ENCODE peak calls at places on chromosome 12, in nine cellular contexts. One of them, this sample, is unnamed.

GRCh38 chr12:120162763-120163162 is 31.8 kb downstream of the GCN1 start:
- DNase-seq in neural crest cell: no peak
- DNase-seq in IMR-90: no peak
- DNase-seq in foreskin fibroblast: no peak
- DNase-seq in psoas muscle: no peak
- DNase-seq in dorsolateral prefrontal cortex: no peak
- DNase-seq in cardiac fibroblast: no peak
- DNase-seq in HCT116: no peak
- DNase-seq in A673: no peak
- DNase-seq in this sample: no peak

GRCh38 chr12:27814851-27815591 is 35.0 kb upstream of the MANSC4 start:
- DNase-seq in A673: no peak
- DNase-seq in HCT116: no peak
- DNase-seq in psoas muscle: no peak
- DNase-seq in foreskin fibroblast: no peak
- DNase-seq in IMR-90: peak
- DNase-seq in neural crest cell: no peak
- DNase-seq in cardiac fibroblast: no peak
- DNase-seq in dorsolateral prefrontal cortex: no peak
- DNase-seq in this sample: no peak

GRCh38 chr12:103758310-103759089 is 82.5 kb downstream of the NT5DC3 start:
- DNase-seq in foreskin fibroblast: no peak
- DNase-seq in IMR-90: no peak
- DNase-seq in neural crest cell: no peak
- DNase-seq in cardiac fibroblast: no peak
- DNase-seq in A673: no peak
- DNase-seq in dorsolateral prefrontal cortex: no peak
- DNase-seq in psoas muscle: no peak
- DNase-seq in HCT116: no peak
- DNase-seq in this sample: no peak

GRCh38 chr12:59850268-59850667 is 254.4 kb downstream of the SLC16A7 start:
- DNase-seq in IMR-90: no peak
- DNase-seq in foreskin fibroblast: no peak
- DNase-seq in psoas muscle: no peak
- DNase-seq in HCT116: no peak
- DNase-seq in cardiac fibroblast: no peak
- DNase-seq in neural crest cell: no peak
- DNase-seq in dorsolateral prefrontal cortex: no peak
- DNase-seq in A673: no peak
- DNase-seq in this sample: no peak

GRCh38 chr12:89185181-89185580 is 167.1 kb downstream of the DUSP6 start:
- DNase-seq in cardiac fibroblast: no peak
- DNase-seq in HCT116: no peak
- DNase-seq in IMR-90: no peak
- DNase-seq in foreskin fibroblast: no peak
- DNase-seq in psoas muscle: no peak
- DNase-seq in neural crest cell: no peak
- DNase-seq in dorsolateral prefrontal cortex: no peak
- DNase-seq in A673: no peak
- DNase-seq in this sample: no peak

GRCh38 chr12:22653075-22653474 is 28.1 kb downstream of the ETNK1 start:
- DNase-seq in neural crest cell: no peak
- DNase-seq in cardiac fibroblast: peak
- DNase-seq in psoas muscle: no peak
- DNase-seq in A673: no peak
- DNase-seq in foreskin fibroblast: peak
- DNase-seq in HCT116: no peak
- DNase-seq in dorsolateral prefrontal cortex: no peak
- DNase-seq in IMR-90: peak
- DNase-seq in this sample: no peak

GRCh38 chr12:30914986-30915591 is 11.5 kb upstream of the TSPAN11 start:
- DNase-seq in HCT116: no peak
- DNase-seq in neural crest cell: no peak
- DNase-seq in A673: no peak
- DNase-seq in foreskin fibroblast: no peak
- DNase-seq in psoas muscle: no peak
- DNase-seq in IMR-90: no peak
- DNase-seq in dorsolateral prefrontal cortex: no peak
- DNase-seq in cardiac fibroblast: no peak
- DNase-seq in this sample: no peak

GRCh38 chr12:102917026-102917787 is at the start of gene PAH:
- DNase-seq in A673: peak
- DNase-seq in cardiac fibroblast: no peak
- DNase-seq in dorsolateral prefrontal cortex: no peak
- DNase-seq in psoas muscle: no peak
- DNase-seq in IMR-90: no peak
- DNase-seq in neural crest cell: no peak
- DNase-seq in foreskin fibroblast: no peak
- DNase-seq in HCT116: no peak
- DNase-seq in this sample: no peak

GRCh38 chr12:1122803-1123202 is 131.8 kb downstream of the ERC1 start:
- DNase-seq in IMR-90: no peak
- DNase-seq in foreskin fibroblast: no peak
- DNase-seq in dorsolateral prefrontal cortex: no peak
- DNase-seq in HCT116: no peak
- DNase-seq in A673: peak
- DNase-seq in psoas muscle: no peak
- DNase-seq in neural crest cell: no peak
- DNase-seq in cardiac fibroblast: peak
- DNase-seq in this sample: no peak

GRCh38 chr12:45789025-45789424 is 59.5 kb downstream of the ARID2 start:
- DNase-seq in A673: peak
- DNase-seq in HCT116: no peak
- DNase-seq in neural crest cell: no peak
- DNase-seq in foreskin fibroblast: peak
- DNase-seq in IMR-90: peak
- DNase-seq in psoas muscle: no peak
- DNase-seq in dorsolateral prefrontal cortex: no peak
- DNase-seq in cardiac fibroblast: peak
- DNase-seq in this sample: no peak

GRCh38 chr12:95787274-95787814 is 3.2 kb downstream of the NTN4 start:
- DNase-seq in psoas muscle: no peak
- DNase-seq in foreskin fibroblast: no peak
- DNase-seq in IMR-90: peak
- DNase-seq in cardiac fibroblast: no peak
- DNase-seq in HCT116: no peak
- DNase-seq in neural crest cell: no peak
- DNase-seq in dorsolateral prefrontal cortex: no peak
- DNase-seq in A673: no peak
- DNase-seq in this sample: no peak

GRCh38 chr12:123384318-123384993 is 524 bp downstream of the KMT5A start:
- DNase-seq in dorsolateral prefrontal cortex: no peak
- DNase-seq in A673: peak
- DNase-seq in cardiac fibroblast: no peak
- DNase-seq in neural crest cell: no peak
- DNase-seq in IMR-90: no peak
- DNase-seq in HCT116: no peak
- DNase-seq in psoas muscle: peak
- DNase-seq in foreskin fibroblast: no peak
- DNase-seq in this sample: peak

DNA sequence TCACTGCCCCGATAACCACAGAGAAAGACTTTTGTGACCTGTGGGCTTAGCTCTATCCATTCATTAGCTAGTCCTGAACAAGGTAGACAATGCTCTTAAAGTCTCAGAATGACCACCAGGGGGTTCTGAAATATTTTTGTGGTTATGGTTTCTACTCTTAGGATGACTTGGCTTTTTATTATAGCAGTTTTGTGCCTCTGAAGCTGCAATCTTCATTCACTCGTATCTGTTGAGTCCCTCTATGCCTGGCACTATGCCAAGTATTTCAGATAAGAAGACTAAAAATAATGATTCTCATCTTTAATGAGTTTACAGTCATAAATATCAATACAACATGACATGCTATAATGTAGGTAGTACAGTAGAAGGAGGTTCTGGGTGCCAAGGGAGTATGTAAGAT is 130.8 kb upstream of the TRHDE start:
- DNase-seq in psoas muscle: no peak
- DNase-seq in cardiac fibroblast: no peak
- DNase-seq in foreskin fibroblast: no peak
- DNase-seq in IMR-90: peak
- DNase-seq in A673: peak
- DNase-seq in neural crest cell: no peak
- DNase-seq in dorsolateral prefrontal cortex: no peak
- DNase-seq in HCT116: peak
- DNase-seq in this sample: no peak
- TF ChIP-seq CTCF in psoas muscle: no peak
- TF ChIP-seq CTCF in cardiac fibroblast: no peak
- TF ChIP-seq CTCF in foreskin fibroblast: peak
- TF ChIP-seq CTCF in IMR-90: peak
- TF ChIP-seq CTCF in A673: peak
- TF ChIP-seq CTCF in neural crest cell: peak
- TF ChIP-seq CTCF in dorsolateral prefrontal cortex: no peak
- TF ChIP-seq CTCF in HCT116: no peak
- TF ChIP-seq CTCF in this sample: peak

DNA sequence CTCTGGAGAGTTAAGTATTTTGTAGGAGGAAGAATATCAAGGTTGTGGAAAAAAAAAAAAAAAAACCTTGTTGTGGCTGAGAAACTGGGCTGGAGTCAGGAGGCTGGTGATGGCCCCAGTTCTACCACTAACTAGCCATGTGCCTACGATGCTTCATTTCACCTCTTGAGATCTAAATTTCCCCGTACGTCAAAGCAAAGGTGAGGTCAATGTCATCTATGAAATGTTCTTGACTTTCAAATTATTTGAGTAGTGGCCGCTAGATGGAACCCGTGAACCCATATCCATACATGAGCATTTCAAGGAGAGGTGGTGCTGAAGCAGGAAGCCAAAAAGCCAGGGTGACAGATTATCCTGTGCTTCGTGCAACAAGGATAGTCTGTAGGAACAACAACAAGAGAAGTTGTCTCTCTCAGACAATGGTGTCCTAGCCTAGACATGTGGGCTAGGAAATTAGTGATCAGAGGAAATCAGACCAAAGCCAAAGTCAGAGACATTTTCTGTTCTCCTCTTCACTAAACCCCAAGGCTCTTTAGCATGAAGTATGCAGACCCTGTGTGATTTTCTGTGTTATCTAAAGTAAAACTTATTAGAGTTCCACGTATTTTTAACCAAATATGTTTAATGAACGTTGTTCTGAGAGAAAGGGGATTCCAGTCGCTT is 95.5 kb upstream of the ETV6 start:
- DNase-seq in IMR-90: peak
- DNase-seq in dorsolateral prefrontal cortex: no peak
- DNase-seq in psoas muscle: no peak
- DNase-seq in HCT116: peak
- DNase-seq in neural crest cell: peak
- DNase-seq in foreskin fibroblast: peak
- DNase-seq in cardiac fibroblast: peak
- DNase-seq in A673: peak
- DNase-seq in this sample: peak
- TF ChIP-seq CTCF in IMR-90: peak
- TF ChIP-seq CTCF in dorsolateral prefrontal cortex: peak
- TF ChIP-seq CTCF in psoas muscle: peak
- TF ChIP-seq CTCF in HCT116: peak
- TF ChIP-seq CTCF in neural crest cell: peak
- TF ChIP-seq CTCF in foreskin fibroblast: peak
- TF ChIP-seq CTCF in cardiac fibroblast: peak
- TF ChIP-seq CTCF in A673: peak
- TF ChIP-seq CTCF in this sample: peak

GRCh38 chr12:24795699-24796385 is 153.1 kb downstream of the BCAT1 start:
- DNase-seq in psoas muscle: no peak
- DNase-seq in neural crest cell: no peak
- DNase-seq in HCT116: no peak
- DNase-seq in dorsolateral prefrontal cortex: no peak
- DNase-seq in foreskin fibroblast: no peak
- DNase-seq in IMR-90: no peak
- DNase-seq in cardiac fibroblast: no peak
- DNase-seq in A673: no peak
- DNase-seq in this sample: no peak
- TF ChIP-seq CTCF in psoas muscle: no peak
- TF ChIP-seq CTCF in neural crest cell: no peak
- TF ChIP-seq CTCF in HCT116: no peak
- TF ChIP-seq CTCF in dorsolateral prefrontal cortex: no peak
- TF ChIP-seq CTCF in foreskin fibroblast: no peak
- TF ChIP-seq CTCF in IMR-90: no peak
- TF ChIP-seq CTCF in cardiac fibroblast: no peak
- TF ChIP-seq CTCF in A673: no peak
- TF ChIP-seq CTCF in this sample: no peak

DNA sequence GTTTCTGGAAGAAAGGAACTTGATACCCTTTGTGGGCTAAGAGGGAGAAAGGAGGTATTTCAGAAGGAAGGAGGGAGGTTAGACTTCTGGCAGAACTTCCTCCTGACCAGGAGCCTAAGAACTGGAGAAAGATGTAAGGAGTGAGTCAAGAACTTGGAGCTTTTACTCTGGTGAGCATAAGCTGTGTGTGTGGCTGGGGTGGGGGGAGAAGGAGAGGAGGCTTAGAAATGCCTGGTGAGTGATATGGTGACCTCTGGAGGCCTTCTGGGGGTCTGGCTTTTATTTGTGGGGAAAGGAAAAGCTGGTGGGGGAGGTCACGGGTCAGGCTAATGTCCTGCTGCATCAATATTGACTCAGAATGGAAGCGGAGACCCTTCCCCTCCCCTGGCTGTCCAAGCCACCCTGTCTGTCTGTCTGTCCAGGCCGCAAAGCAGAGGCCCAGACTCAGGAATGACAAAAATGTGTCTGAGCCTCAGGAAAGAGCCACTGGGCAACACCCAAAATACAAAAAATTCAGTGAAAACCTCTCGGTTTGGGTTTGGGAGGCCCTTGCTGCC is 4.8 kb downstream of the LRP1 start:
- DNase-seq in dorsolateral prefrontal cortex: no peak
- DNase-seq in cardiac fibroblast: peak
- DNase-seq in psoas muscle: no peak
- DNase-seq in IMR-90: peak
- DNase-seq in HCT116: no peak
- DNase-seq in neural crest cell: no peak
- DNase-seq in foreskin fibroblast: peak
- DNase-seq in A673: no peak
- DNase-seq in this sample: no peak
- TF ChIP-seq CTCF in dorsolateral prefrontal cortex: no peak
- TF ChIP-seq CTCF in cardiac fibroblast: no peak
- TF ChIP-seq CTCF in psoas muscle: no peak
- TF ChIP-seq CTCF in IMR-90: no peak
- TF ChIP-seq CTCF in HCT116: no peak
- TF ChIP-seq CTCF in neural crest cell: no peak
- TF ChIP-seq CTCF in foreskin fibroblast: no peak
- TF ChIP-seq CTCF in A673: no peak
- TF ChIP-seq CTCF in this sample: no peak